ENCODE peak calls at places on chromosomes 2 and 18, in ten cellular contexts. H, G, U, X, T, C, A, I, K and M are unnamed samples.

GRCh38 chr2:236264256-236264655 is at the start of gene ASB18:
- DNase-seq in U (no peak), X (no peak), K (no peak), C (no peak), H (no peak), G (no peak), T (no peak), I (no peak), A (no peak), M (no peak)

GRCh38 chr18:45608400-45608799 is 6.9 kb upstream of the SLC14A2 start:
- DNase-seq in I (no peak), T (peak), K (no peak), G (no peak), U (no peak), X (no peak), H (no peak), C (no peak), A (no peak), M (no peak)

GRCh38 chr2:148888003-148888501 is 13.0 kb downstream of the KIF5C start:
- DNase-seq in I (peak), H (no peak), A (peak), T (peak), G (no peak), U (peak), K (no peak), C (no peak), X (no peak), M (peak)

GRCh38 chr2:71560286-71561011 is 107.1 kb downstream of the DYSF start:
- DNase-seq in I (peak), U (no peak), A (no peak), C (no peak), T (no peak), G (no peak), K (no peak), H (no peak), X (no peak), M (no peak)

GRCh38 chr2:226115102-226115831 is 684.4 kb downstream of the IRS1 start:
- DNase-seq in H (no peak), U (no peak), G (peak), A (no peak), T (peak), C (peak), K (no peak), I (no peak), X (no peak), M (no peak)

GRCh38 chr2:40178171-40178778 is 273.6 kb downstream of the SLC8A1 start:
- DNase-seq in G (no peak), U (no peak), H (no peak), K (no peak), C (no peak), A (no peak), X (no peak), T (no peak), I (no peak), M (no peak)

GRCh38 chr18:44679912-44680270 is 797 bp upstream of the SETBP1 start:
- DNase-seq in A (peak), G (peak), X (no peak), H (no peak), T (peak), K (peak), I (peak), C (peak), U (peak), M (no peak)

GRCh38 chr2:219820767-219821166 is 193.3 kb downstream of the SLC4A3 start:
- DNase-seq in T (no peak), X (no peak), A (no peak), H (no peak), G (no peak), U (no peak), K (no peak), I (no peak), C (no peak), M (no peak)

GRCh38 chr2:228700638-228701037 is 519.2 kb upstream of the SPHKAP start:
- DNase-seq in A (no peak), G (peak), T (peak), H (no peak), C (no peak), I (no peak), K (no peak), U (no peak), X (no peak), M (no peak)

GRCh38 chr18:67463829-67464228 is 52.7 kb downstream of the DSEL start:
- DNase-seq in A (no peak), G (no peak), H (no peak), C (no peak), X (no peak), T (no peak), I (no peak), U (no peak), K (no peak), M (no peak)

GRCh38 chr2:52135235-52135634 is 1103.3 kb upstream of the NRXN1 start:
- DNase-seq in H (no peak), T (peak), X (no peak), K (no peak), U (no peak), I (no peak), G (no peak), C (no peak), A (no peak), M (no peak)